ENCODE peak calls at places on chromosomes 12 and 14, in seven cellular contexts. Z is tibial nerve, A is ovary, T is IMR-90, Y is AG04449, N is kidney, G is fibroblast of the aortic adventitia. K is an unnamed sample.

GRCh38 chr14:64683264-64683663 is 21.0 kb upstream of the PLEKHG3 start:
- DNase-seq in Z (no peak), A (no peak), T (no peak), Y (no peak), N (peak; percentile 85), G (no peak), K (no peak)

GRCh38 chr12:14828896-14829295 is 14.4 kb downstream of the ART4 start:
- DNase-seq in Z (no peak), A (no peak), T (peak; percentile 31), Y (no peak), N (no peak), G (no peak), K (no peak)

GRCh38 chr14:23146423-23146910 is 27.4 kb upstream of the CEBPE start:
- DNase-seq in Z (no peak), A (no peak), T (no peak), Y (no peak), N (no peak), G (no peak), K (no peak)

GRCh38 chr12:124173692-124174091 is 121.2 kb upstream of the RFLNA start:
- DNase-seq in Z (no peak), A (no peak), T (no peak), Y (no peak), N (no peak), G (no peak), K (no peak)

GRCh38 chr12:56529656-56530055 is 8.0 kb downstream of the RBMS2 start:
- DNase-seq in Z (no peak), A (no peak), T (no peak), Y (no peak), N (no peak), G (peak; percentile 27), K (peak; percentile 36)

GRCh38 chr12:100138048-100138907 is 4.4 kb downstream of the BLTP3B start:
- DNase-seq in Z (no peak), A (no peak), T (peak; percentile 15), Y (no peak), N (no peak), G (peak; percentile 24), K (peak; percentile 34)

GRCh38 chr14:76424359-76424758 is 48.4 kb downstream of the ESRRB start:
- DNase-seq in Z (no peak), A (no peak), T (no peak), Y (no peak), N (no peak), G (no peak), K (no peak)

GRCh38 chr14:69708586-69709169 is 58.3 kb upstream of the SRSF5 start:
- DNase-seq in Z (no peak), A (no peak), T (no peak), Y (no peak), N (peak; percentile 71), G (no peak), K (no peak)

GRCh38 chr14:96117101-96117897 is 78.1 kb downstream of the C14orf132 start:
- DNase-seq in Z (no peak), A (no peak), T (peak; percentile 54), Y (no peak), N (peak; percentile 53), G (no peak), K (no peak)

GRCh38 chr12:24541193-24541871 is 407.6 kb downstream of the BCAT1 start:
- DNase-seq in Z (no peak), A (no peak), T (no peak), Y (no peak), N (no peak), G (no peak), K (no peak)

GRCh38 chr14:90630407-90630806 is 185.8 kb downstream of the TTC7B start:
- DNase-seq in Z (no peak), A (no peak), T (no peak), Y (no peak), N (no peak), G (no peak), K (peak; percentile 11)

GRCh38 chr12:66724616-66725015 is 45.7 kb upstream of the GRIP1 start:
- DNase-seq in Z (no peak), A (no peak), T (no peak), Y (no peak), N (no peak), G (no peak), K (no peak)

GRCh38 chr14:106347890-106348755 is 821.7 kb downstream of the TMEM121 start:
- DNase-seq in Z (no peak), A (no peak), T (no peak), Y (no peak), N (no peak), G (no peak), K (no peak)

GRCh38 chr12:33828326-33828725 is 194.0 kb upstream of the ALG10 start:
- DNase-seq in Z (no peak), A (no peak), T (no peak), Y (no peak), N (no peak), G (no peak), K (no peak)

GRCh38 chr14:96102071-96102856 is 63.1 kb downstream of the C14orf132 start:
- DNase-seq in Z (no peak), A (no peak), T (peak; percentile 59), Y (no peak), N (no peak), G (peak; percentile 84), K (no peak)

GRCh38 chr14:92914087-92914656 is 8.8 kb upstream of the CHGA start:
- DNase-seq in Z (no peak), A (peak; percentile 50), T (peak; percentile 15), Y (no peak), N (no peak), G (peak; percentile 28), K (peak; percentile 27)

GRCh38 chr12:132781938-132782337 is 20.3 kb upstream of the ANKLE2 start:
- DNase-seq in Z (no peak), A (no peak), T (no peak), Y (no peak), N (peak; percentile 41), G (no peak), K (no peak)

DNA sequence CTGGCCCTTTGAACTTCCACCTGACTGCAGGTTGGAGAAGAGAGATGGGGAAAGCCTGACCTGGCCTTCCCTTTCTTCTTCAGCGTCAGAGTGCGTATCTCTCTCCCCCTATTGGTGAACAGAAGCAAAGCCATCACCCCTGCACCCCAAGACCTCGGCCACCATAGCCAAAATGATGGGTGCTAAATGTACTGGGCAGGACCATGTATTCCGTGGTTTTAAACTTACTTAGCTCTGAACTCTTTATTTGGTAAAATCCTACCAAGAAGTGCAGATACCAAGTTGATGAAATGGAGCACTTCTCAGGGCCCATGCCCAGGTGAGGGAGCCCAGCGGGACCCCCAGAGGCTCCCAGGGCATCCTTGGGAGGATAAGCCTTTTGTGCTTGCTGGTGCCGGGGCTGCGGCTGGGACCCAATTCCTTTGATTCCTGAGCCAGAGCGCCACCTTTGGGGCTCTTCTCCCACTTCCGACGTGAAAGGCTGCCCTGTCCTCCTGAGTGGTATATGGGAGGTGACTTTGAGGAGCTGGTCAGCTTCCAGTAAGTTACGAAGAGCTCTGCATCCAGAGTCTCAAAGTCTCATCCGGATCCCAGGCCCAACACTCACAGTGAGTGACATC is 9.4 kb downstream of the CCND2 start:
- DNase-seq in Z (no peak), A (no peak), T (no peak), Y (no peak), N (no peak), G (no peak), K (no peak)
- TF ChIP-seq CTCF in Z (no peak), A (no peak), T (no peak), Y (no peak), N (no peak), G (no peak), K (no peak)

GRCh38 chr12:572532-572899 is 90.7 kb downstream of the NINJ2 start:
- DNase-seq in Z (no peak), A (peak; percentile 25), T (peak; percentile 31), Y (no peak), N (no peak), G (no peak), K (peak; percentile 10)
- H3K4me3 ChIP-seq in Z (no peak overlapping the region), A (no peak overlapping the region), T (no peak overlapping the region), Y (no peak overlapping the region), N (no peak overlapping the region), G (no peak overlapping the region), K (no peak overlapping the region)

DNA sequence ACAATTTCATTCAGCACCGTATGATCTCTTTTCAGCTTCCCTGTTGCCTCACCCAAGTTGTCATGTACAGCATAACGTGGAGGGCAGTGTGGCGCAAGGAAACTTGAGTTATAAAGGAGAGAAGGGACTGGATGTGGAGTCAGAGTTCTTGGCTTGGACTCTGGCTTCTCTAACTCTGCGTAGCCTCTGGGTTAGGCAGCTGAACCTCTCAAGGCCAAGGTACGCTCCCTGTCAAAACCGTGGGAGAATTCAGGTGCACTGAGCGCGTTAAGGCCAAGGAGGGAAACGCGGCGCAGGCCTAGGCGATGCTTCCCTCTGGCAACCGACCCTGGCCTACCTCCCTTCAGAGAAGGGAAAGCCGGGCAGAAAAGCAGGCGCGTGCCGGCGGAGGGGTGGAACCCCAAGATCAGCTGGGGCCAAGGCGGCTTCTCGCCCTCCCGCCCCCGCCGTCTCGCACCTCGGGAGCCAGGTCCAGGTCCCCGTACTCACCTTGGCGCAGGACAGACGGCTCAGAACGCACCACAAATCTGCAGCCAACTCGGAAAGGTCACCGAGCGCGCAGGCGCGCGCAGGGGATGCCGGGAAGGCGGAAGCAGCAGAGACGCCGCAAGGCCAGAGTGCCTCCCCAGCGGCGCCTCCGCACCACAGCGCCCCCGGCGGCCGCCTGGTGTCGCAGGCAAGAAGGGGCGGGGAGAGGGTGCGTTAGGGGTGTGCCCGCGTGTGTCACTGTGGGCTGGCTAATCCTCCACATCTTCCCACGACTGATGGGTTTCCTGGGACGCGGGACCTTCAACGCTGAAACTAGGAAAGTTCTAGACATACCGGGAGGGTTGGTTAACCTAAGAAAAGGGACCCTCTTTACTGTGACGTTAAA is 7.0 kb upstream of the TDRD9 start:
- DNase-seq in Z (peak; percentile 79), A (peak; percentile 94), T (peak; percentile 89), Y (peak; percentile 36), N (peak; percentile 97), G (peak; percentile 84), K (peak; percentile 91)
- TF ChIP-seq CTCF in Z (peak; percentile 97), A (peak; percentile 92), T (peak; percentile 99), Y (peak; percentile 100), N (peak; percentile 94), G (peak; percentile 94), K (peak; percentile 79)

DNA sequence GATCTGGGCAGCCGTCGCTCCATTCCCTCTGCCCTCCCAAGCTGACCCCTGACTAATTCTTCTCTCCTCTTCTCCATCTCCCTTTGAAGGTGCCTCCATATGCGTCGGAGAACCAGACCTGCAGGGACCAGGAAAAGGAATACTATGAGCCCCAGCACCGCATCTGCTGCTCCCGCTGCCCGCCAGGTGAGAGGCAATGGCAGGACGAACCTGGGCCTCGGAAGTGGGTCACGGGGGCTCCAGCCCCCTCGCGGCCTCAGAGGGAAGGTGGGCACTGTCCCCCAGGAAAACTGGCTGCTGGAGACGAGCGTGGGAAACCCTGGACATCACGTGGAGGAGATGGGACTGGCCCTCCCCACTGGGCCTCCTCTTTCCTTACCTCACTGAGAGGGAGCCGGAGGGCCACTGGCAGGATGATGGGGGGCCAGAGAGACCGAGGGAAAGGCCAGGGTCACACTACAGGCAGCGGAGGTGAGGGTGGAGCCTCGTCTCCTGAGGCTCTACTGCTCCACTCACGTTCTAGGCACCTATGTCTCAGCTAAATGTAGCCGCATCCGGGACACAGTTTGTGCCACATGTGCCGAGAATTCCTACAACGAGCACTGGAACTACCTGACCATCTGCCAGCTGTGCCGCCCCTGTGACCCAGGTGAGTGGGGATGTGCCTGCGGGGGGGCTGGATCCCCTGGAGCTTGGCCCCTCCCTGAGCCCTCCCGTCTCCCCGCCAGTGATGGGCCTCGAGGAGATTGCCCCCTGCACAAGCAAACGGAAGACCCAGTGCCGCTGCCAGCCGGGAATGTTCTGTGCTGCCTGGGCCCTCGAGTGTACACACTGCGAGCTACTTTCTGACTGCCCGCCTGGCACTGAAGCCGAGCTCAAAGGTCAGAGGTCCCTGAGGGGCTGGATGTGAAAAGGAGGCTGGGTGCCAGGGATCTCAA is 806 bp downstream of the LTBR start:
- DNase-seq in Z (no peak), A (peak; percentile 54), T (no peak), Y (no peak), N (no peak), G (no peak), K (no peak)
- H3K4me3 ChIP-seq in Z (peak overlapping the region; percentile 79), A (peak overlapping the region; percentile 69), T (peak overlapping the region; percentile 69), Y (peak overlapping the region; percentile 68), N (peak overlapping the region; percentile 69), G (peak overlapping the region; percentile 83), K (peak overlapping the region; percentile 77)